ENCODE peak calls at places on chromosome 22, in six cellular contexts. K is IMR-90, S is fibroblast of lung, C is neural progenitor cell, A is GM23338, B is PC-9. G is an unnamed sample.

GRCh38 chr22:37365950-37366349 is 61.3 kb downstream of the ELFN2 start:
- DNase-seq in C (no peak), K (no peak), B (no peak), S (no peak), A (no peak), G (no peak)

GRCh38 chr22:29225422-29226090 is 19.9 kb downstream of the EMID1 start:
- DNase-seq in C (no peak), B (no peak), A (no peak), S (peak; percentile 5), K (peak; percentile 42), G (peak; percentile 90)

GRCh38 chr22:19523240-19524169 is 705 bp downstream of the CLDN5 start:
- DNase-seq in B (no peak), S (peak; percentile 44), C (peak; percentile 79), A (peak; percentile 86), K (peak; percentile 9), G (peak; percentile 73)

GRCh38 chr22:31917227-31917921 is 27.0 kb upstream of the YWHAH start:
- DNase-seq in C (no peak), B (no peak), S (no peak), K (no peak), A (no peak), G (no peak)

GRCh38 chr22:21726650-21727049 is 8.9 kb downstream of the YPEL1 start:
- DNase-seq in C (peak; percentile 81), S (no peak), B (no peak), K (no peak), A (peak; percentile 87), G (no peak)

GRCh38 chr22:44080936-44081853 is 57.1 kb downstream of the PARVB start:
- DNase-seq in A (peak; percentile 90), B (no peak), K (peak; percentile 68), C (peak; percentile 92), S (peak; percentile 60), G (peak; percentile 99)

GRCh38 chr22:26259510-26259909 is 90.2 kb downstream of the SEZ6L start:
- DNase-seq in C (peak; percentile 82), S (peak; percentile 22), A (peak; percentile 89), K (peak; percentile 8), B (no peak), G (no peak)

GRCh38 chr22:44455151-44455962 is 42.7 kb downstream of the RTL6 start:
- DNase-seq in C (no peak), A (no peak), S (no peak), B (peak; percentile 34), K (no peak), G (no peak)

GRCh38 chr22:48240165-48240934 is 1477.9 kb downstream of the TBC1D22A start:
- DNase-seq in K (no peak), A (no peak), C (peak; percentile 88), B (no peak), S (no peak), G (no peak)

GRCh38 chr22:30751529-30751928 is 56.9 kb downstream of the OSBP2 start:
- DNase-seq in K (no peak), A (no peak), S (no peak), B (no peak), C (no peak), G (no peak)
- H3K4me1 ChIP-seq in K (peaks cover 2% of the 10 kb centered on the region), A (no peaks in the 10 kb centered on the region), S (no peaks in the 10 kb centered on the region), B (no peaks in the 10 kb centered on the region), C (no peaks in the 10 kb centered on the region), G (no peaks in the 10 kb centered on the region)

DNA sequence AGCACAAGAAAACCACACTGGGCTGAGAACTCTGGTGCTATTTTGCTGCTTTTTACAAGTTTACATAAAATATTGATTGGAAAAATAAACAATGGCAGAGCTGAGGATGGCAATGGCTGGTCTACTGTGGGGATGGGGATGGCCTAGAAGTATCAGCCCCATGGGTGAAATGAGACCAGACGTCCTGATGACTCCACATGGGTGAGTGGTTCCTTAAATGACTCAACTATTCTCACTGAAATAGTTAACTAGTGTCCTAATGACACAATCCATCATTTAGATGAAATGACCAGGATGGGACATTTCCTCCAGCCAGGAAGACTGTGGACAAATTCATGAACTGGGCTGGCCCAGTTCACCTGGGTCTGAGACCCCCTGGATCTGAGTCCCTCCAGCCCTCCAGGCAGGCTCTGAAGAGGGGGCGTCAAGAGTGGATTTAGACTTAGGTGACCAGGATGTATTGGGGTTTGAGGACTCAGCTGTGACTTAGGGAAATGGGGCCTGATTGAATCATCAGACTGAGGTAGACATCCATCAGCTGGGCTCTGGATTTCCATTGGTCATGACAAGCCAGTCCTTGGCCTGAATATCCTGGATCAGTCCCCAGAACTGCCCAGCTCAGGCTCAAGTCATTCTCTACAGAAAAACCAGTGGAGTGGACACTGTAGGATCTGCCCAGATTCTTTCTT is 98.2 kb upstream of the IGLL5 start:
- DNase-seq in K (no peak), B (no peak), A (no peak), S (no peak), C (no peak), G (no peak)
- H3K27me3 ChIP-seq in K (peaks cover 2% of the 10 kb centered on the region), B (peaks cover 34% of the 10 kb centered on the region), A (peaks cover 87% of the 10 kb centered on the region), S (no peaks in the 10 kb centered on the region), C (peaks cover 99% of the 10 kb centered on the region), G (peaks cover 22% of the 10 kb centered on the region)

GRCh38 chr22:35326854-35327562 is 27.3 kb downstream of the TOM1 start:
- DNase-seq in S (no peak), B (no peak), K (no peak), A (no peak), C (no peak), G (peak; percentile 62)

GRCh38 chr22:35330258-35330861 is 30.7 kb downstream of the TOM1 start:
- DNase-seq in C (no peak), S (peak; percentile 60), A (no peak), K (peak; percentile 86), B (peak; percentile 54), G (peak; percentile 95)

GRCh38 chr22:35327690-35328471 is 28.2 kb downstream of the TOM1 start:
- DNase-seq in A (no peak), S (no peak), C (no peak), B (no peak), K (no peak), G (no peak)

GRCh38 chr22:35328472-35328885 is 28.8 kb downstream of the TOM1 start:
- DNase-seq in C (no peak), B (no peak), A (no peak), K (no peak), S (no peak), G (no peak)

DNA sequence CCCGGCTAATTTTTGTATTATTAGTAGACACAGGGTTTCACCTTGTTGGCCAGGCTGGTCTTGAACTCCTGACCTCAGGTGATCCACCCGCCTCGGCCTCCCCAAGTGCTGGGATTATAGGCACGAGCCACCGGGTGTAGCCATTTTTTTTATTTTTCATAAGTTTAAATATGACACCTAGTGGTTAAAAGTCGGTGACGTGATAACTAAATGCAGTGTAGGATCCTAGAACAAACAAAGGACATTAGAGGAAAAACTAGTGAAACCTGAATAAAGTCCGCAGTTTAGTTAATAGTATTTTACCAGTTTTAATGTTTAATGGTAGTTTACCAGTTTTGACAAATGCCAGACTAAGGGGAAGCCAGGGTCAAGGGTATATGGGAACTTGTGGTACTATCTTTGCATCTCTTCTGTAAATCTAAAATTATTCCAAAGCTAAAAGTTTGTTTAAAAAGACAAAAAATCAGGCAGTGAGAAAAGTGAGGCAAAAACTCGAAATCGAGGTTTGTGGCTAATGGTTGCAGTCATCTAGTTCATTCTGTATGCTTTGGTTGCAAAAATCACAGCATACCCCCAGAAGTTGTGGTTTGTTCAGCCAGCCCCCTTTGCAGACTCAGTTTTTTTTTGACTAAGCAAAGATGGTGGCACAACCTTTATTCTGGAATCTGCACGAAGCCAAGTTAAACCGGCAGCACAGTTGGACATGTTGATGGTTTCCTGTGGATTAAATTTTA is 29.6 kb downstream of the TOM1 start:
- DNase-seq in S (no peak), A (no peak), C (no peak), K (no peak), B (no peak), G (peak; percentile 52)
- H3K4me2 ChIP-seq in S (no peak overlapping the region), A (no peak overlapping the region), C (no peak overlapping the region), K (no peak overlapping the region), B (no peak overlapping the region), G (no peak overlapping the region)

GRCh38 chr22:38796262-38796957 is 2.5 kb upstream of the DNAL4 start:
- DNase-seq in S (peak; percentile 44), A (no peak), C (no peak), K (no peak), B (no peak), G (no peak)
- H3K4me1 ChIP-seq in S (peaks cover 5% of the 10 kb centered on the region), A (peaks cover 10% of the 10 kb centered on the region), C (peaks cover 6% of the 10 kb centered on the region), K (peaks cover 3% of the 10 kb centered on the region), B (peaks cover 18% of the 10 kb centered on the region), G (peaks cover 26% of the 10 kb centered on the region)

GRCh38 chr22:42346722-42347121 is 76.3 kb upstream of the TCF20 start:
- DNase-seq in A (no peak), S (no peak), K (no peak), C (no peak), B (no peak), G (no peak)
- H3K27me3 ChIP-seq in A (peaks cover 17% of the 10 kb centered on the region), S (peaks cover 2% of the 10 kb centered on the region), K (peaks cover 20% of the 10 kb centered on the region), C (no peaks in the 10 kb centered on the region), B (no peaks in the 10 kb centered on the region), G (no peaks in the 10 kb centered on the region)

DNA sequence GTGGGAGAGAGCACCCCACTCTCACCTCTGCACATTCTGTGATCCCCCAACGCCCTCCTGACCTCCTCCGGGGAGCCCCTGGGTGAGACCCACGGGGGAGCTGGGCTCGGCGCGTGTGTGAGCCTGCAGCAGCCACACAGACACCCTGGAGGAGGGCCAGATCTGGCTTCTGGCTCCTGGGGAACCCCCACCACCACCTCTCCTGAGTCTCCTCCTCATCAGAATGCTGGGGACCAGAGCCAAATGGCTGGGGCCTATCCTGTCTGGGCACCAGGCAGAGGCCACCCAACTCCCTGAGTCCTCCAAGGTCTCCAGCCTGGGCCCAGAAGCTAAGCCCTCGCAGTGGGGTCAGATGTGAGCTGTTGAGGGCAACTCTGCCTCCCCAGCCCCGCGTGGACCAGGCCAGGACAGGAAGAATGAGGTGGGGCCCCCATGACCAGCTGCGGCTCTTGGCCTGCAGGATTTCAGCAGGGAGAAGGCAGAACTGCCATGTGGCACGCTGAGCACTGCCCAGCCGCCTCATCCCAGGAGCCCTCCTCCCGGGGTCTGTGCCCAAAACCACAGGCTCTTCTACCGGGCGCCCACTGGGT is 5.5 kb upstream of the PIM3 start:
- DNase-seq in A (no peak), C (no peak), K (no peak), S (no peak), B (no peak), G (no peak)
- H3K4me2 ChIP-seq in A (no peak overlapping the region), C (no peak overlapping the region), K (no peak overlapping the region), S (no peak overlapping the region), B (no peak overlapping the region), G (no peak overlapping the region)

GRCh38 chr22:18035740-18036139 is 11.4 kb upstream of the MICAL3 start:
- DNase-seq in S (peak; percentile 36), C (no peak), K (peak; percentile 19), A (peak; percentile 26), B (peak; percentile 81), G (no peak)
- H3K4me1 ChIP-seq in S (peaks cover 19% of the 10 kb centered on the region), C (no peaks in the 10 kb centered on the region), K (peaks cover 13% of the 10 kb centered on the region), A (no peaks in the 10 kb centered on the region), B (peaks cover 50% of the 10 kb centered on the region), G (peaks cover 29% of the 10 kb centered on the region)

GRCh38 chr22:35839811-35840739 is 122.4 kb downstream of the APOL5 start:
- DNase-seq in K (peak; percentile 98), B (peak; percentile 91), C (peak; percentile 94), S (peak; percentile 99), A (peak; percentile 96), G (peak; percentile 78)
- H3K27me3 ChIP-seq in K (no peaks in the 10 kb centered on the region), B (no peaks in the 10 kb centered on the region), C (no peaks in the 10 kb centered on the region), S (no peaks in the 10 kb centered on the region), A (no peaks in the 10 kb centered on the region), G (no peaks in the 10 kb centered on the region)

G was measured in osteoblast.